ENCODE peak calls at places on chromosome 12, in eight cellular contexts. O is cardiac muscle cell; R is GM23338; H is HAP-1; D is hepatocyte; K is PC-9; P is CD8-positive, alpha-beta memory T cell; N is upper lobe of right lung. Z is an unnamed sample. For H3K4me1, the result is how much of the 10 kb centered on the place peaks cover.

GRCh38 chr12:132194056-132194455 is 49.8 kb downstream of the NOC4L start:
- DNase-seq in O (no peak), R (peak), H (peak), D (no peak), K (no peak), P (no peak), N (no peak), Z (no peak)

GRCh38 chr12:4270016-4270669 is 3.4 kb upstream of the CCND2 start:
- DNase-seq in O (no peak), R (peak), H (no peak), D (no peak), K (no peak), P (peak), N (no peak), Z (peak)

GRCh38 chr12:96063046-96063445 is 27.7 kb upstream of the LTA4H start:
- DNase-seq in O (peak), R (no peak), H (no peak), D (no peak), K (no peak), P (no peak), N (no peak), Z (no peak)

GRCh38 chr12:122385171-122386041 is 37.1 kb downstream of the CLIP1 start:
- DNase-seq in O (no peak), R (peak), H (no peak), D (no peak), K (no peak), P (no peak), N (no peak), Z (no peak)

GRCh38 chr12:48084066-48084465 is 21.8 kb downstream of the SENP1 start:
- DNase-seq in O (peak), R (peak), H (no peak), D (peak), K (no peak), P (no peak), N (no peak), Z (no peak)

GRCh38 chr12:54980341-54980740 is 4.2 kb downstream of the TESPA1 start:
- DNase-seq in O (no peak), R (no peak), H (no peak), D (no peak), K (no peak), P (peak), N (no peak), Z (peak)

GRCh38 chr12:91695964-91696363 is 449.7 kb downstream of the BTG1 start:
- DNase-seq in O (no peak), R (no peak), H (no peak), D (no peak), K (no peak), P (no peak), N (no peak), Z (no peak)

GRCh38 chr12:94623161-94623920 is 27.0 kb downstream of the TMCC3 start:
- DNase-seq in O (no peak), R (no peak), H (no peak), D (no peak), K (no peak), P (no peak), N (no peak), Z (no peak)

GRCh38 chr12:104201238-104202001 is 14.2 kb upstream of the TXNRD1 start:
- DNase-seq in O (peak), R (peak), H (peak), D (peak), K (peak), P (peak), N (no peak), Z (no peak)

GRCh38 chr12:107492393-107493134 is 193.0 kb upstream of the PWP1 start:
- DNase-seq in O (no peak), R (no peak), H (no peak), D (no peak), K (no peak), P (no peak), N (no peak), Z (no peak)

GRCh38 chr12:113766880-113767878 is 198.9 kb downstream of the RBM19 start:
- DNase-seq in O (peak), R (peak), H (peak), D (peak), K (peak), P (no peak), N (no peak), Z (no peak)

GRCh38 chr12:11171953-11172675 is 1.1 kb downstream of the SMIM10L1 start:
- DNase-seq in O (peak), R (peak), H (no peak), D (peak), K (no peak), P (no peak), N (no peak), Z (peak)

GRCh38 chr12:123269980-123270379 is 1.7 kb downstream of the CDK2AP1 start:
- DNase-seq in O (no peak), R (peak), H (no peak), D (peak), K (no peak), P (no peak), N (no peak), Z (no peak)

GRCh38 chr12:131098178-131098981 is 144.7 kb downstream of the ADGRD1 start:
- DNase-seq in O (no peak), R (no peak), H (no peak), D (no peak), K (no peak), P (peak), N (peak), Z (no peak)

GRCh38 chr12:77064891-77065360 is 443 bp downstream of the E2F7 start:
- DNase-seq in O (no peak), R (peak), H (peak), D (no peak), K (no peak), P (no peak), N (no peak), Z (no peak)

DNA sequence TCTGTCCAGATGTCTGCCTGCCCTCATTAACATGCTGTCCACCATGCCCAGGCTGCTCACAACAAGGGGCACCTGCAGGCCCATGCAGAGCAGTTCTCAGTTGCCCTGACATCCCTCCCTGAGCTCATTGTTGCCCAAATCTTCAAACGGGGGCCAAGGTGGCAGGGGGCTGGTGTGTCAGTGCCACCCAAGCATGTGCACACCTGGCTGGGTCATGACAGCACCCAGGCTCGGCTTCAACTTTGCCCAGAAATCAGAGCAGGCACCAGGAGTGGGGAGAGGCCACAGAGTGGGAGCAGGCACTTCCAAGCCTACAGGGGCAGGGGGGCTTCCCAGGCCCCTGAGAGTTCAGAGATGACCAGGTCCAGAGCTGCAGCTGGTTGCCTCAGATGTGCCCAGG is 18.6 kb upstream of the LGR5 start:
- DNase-seq in O (no peak), R (no peak), H (no peak), D (no peak), K (no peak), P (no peak), N (no peak), Z (no peak)
- H3K4me1 ChIP-seq in O (under half), R (under half), H (under half), D (under half), K (under half), P (under half), N (under half), Z (under half)

GRCh38 chr12:56160894-56161667 is 2.9 kb downstream of the MYL6 start:
- DNase-seq in O (no peak), R (no peak), H (no peak), D (no peak), K (no peak), P (no peak), N (no peak), Z (no peak)
- H3K4me3 ChIP-seq in O (peak), R (peak), H (no peak), D (no peak), K (no peak), P (peak), N (peak), Z (no peak)

GRCh38 chr12:22286569-22286968 is 47.9 kb downstream of the ST8SIA1 start:
- DNase-seq in O (peak), R (no peak), H (no peak), D (no peak), K (no peak), P (no peak), N (no peak), Z (no peak)
- H3K4me1 ChIP-seq in O (under half), R (under half), H (under half), D (under half), K (under half), P (under half), N (under half), Z (under half)

GRCh38 chr12:12266873-12267634 is at the start of gene LRP6:
- DNase-seq in O (peak), R (peak), H (peak), D (peak), K (peak), P (peak), N (peak), Z (peak)

GRCh38 chr12:12265571-12266388 is 1.1 kb downstream of the LRP6 start:
- DNase-seq in O (peak), R (no peak), H (peak), D (peak), K (peak), P (no peak), N (no peak), Z (no peak)

GRCh38 chr12:12263909-12264308 is 2.9 kb downstream of the LRP6 start:
- DNase-seq in O (no peak), R (no peak), H (no peak), D (no peak), K (no peak), P (no peak), N (no peak), Z (no peak)

GRCh38 chr12:12266389-12266872 is 413 bp downstream of the LRP6 start:
- DNase-seq in O (no peak), R (peak), H (no peak), D (no peak), K (peak), P (no peak), N (no peak), Z (no peak)

GRCh38 chr12:12265035-12265434 is 1.8 kb downstream of the LRP6 start:
- DNase-seq in O (no peak), R (no peak), H (no peak), D (no peak), K (no peak), P (no peak), N (no peak), Z (no peak)
- H3K4me3 ChIP-seq in O (peak), R (peak), H (peak), D (peak), K (peak), P (peak), N (peak), Z (no peak)

GRCh38 chr12:53751336-53752191 is at the start of gene CISTR:
- DNase-seq in O (no peak), R (peak), H (peak), D (peak), K (no peak), P (peak), N (peak), Z (peak)
- H3K4me1 ChIP-seq in O (under half), R (half or more), H (under half), D (under half), K (under half), P (under half), N (under half), Z (under half)

GRCh38 chr12:64824500-64825142 is at the start of gene TBC1D30:
- DNase-seq in O (peak), R (peak), H (peak), D (peak), K (no peak), P (no peak), N (peak), Z (peak)

GRCh38 chr12:64828713-64829112 is 4.3 kb downstream of the TBC1D30 start:
- DNase-seq in O (no peak), R (no peak), H (no peak), D (no peak), K (no peak), P (no peak), N (no peak), Z (no peak)

GRCh38 chr12:64824130-64824499 is 332 bp upstream of the TBC1D30 start:
- DNase-seq in O (peak), R (peak), H (no peak), D (no peak), K (no peak), P (no peak), N (no peak), Z (no peak)

GRCh38 chr12:64826234-64826633 is 1.8 kb downstream of the TBC1D30 start:
- DNase-seq in O (peak), R (peak), H (peak), D (peak), K (no peak), P (peak), N (peak), Z (peak)

DNA sequence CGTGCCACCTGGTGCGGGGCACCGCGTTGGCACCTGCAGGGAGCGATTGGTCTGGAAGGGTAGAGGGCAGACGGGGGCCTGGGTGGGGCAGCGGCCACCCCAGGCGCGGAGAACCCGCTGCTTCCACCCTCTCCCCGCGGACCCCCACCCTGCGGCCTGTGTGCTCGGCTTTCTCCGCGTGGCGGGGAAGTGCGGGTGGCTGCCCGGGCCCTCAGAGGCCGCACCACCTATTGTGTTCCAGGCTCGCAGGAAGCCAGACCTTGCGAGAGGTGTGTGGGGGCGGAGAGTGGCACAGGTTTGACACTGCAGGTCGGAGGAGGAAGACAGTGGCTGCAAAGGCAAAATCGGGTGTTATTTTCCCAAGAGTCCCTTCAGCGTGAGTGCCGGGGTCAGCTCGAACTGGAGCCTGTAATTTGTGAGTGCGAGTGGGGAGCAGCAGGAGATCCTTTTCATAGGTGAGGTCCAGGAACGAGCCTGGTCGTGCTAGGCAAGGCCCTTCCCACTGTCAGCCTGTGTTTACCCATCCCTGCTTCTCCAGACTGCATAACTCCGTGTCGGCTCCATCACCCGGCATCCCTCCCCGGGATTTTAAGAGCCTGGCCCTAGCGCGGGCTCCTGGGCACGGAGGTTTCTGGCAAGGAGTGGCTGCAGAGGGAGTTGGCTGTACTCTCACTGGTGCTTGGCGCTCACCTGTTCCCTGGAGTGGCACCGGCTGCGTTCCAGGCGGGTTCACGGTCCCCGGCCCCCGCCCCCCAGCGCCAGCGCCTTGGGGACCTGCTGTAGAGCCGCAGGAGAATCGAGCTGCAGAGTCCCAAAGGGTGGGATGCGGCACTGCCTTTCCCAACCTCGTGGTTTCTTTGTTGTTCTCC is 930 bp downstream of the TBC1D30 start:
- DNase-seq in O (no peak), R (peak), H (no peak), D (no peak), K (no peak), P (no peak), N (peak), Z (no peak)
- H3K4me3 ChIP-seq in O (peak), R (peak), H (peak), D (no peak), K (no peak), P (no peak), N (peak), Z (no peak)

Z was measured in mucosa of descending colon.